ENCODE peak calls at places on chromosomes 16 and 17, in six cellular contexts. C is nephron progenitor cell, F is mucosa of descending colon, Y is A549, J is stomach, L is AG04450. T is an unnamed sample.

GRCh38 chr17:63702223-63702577 is 2.3 kb upstream of the LIMD2 start:
- DNase-seq in C (no peak), F (peak), Y (no peak), J (peak), L (no peak), T (no peak)

GRCh38 chr17:51298508-51299371 is 38.4 kb downstream of the UTP18 start:
- DNase-seq in C (no peak), F (no peak), Y (peak), J (no peak), L (peak), T (no peak)

GRCh38 chr16:75379911-75380847 is 53.1 kb downstream of the CFDP1 start:
- DNase-seq in C (no peak), F (peak), Y (no peak), J (no peak), L (no peak), T (no peak)

GRCh38 chr17:64331946-64332493 is 58.6 kb downstream of the PECAM1 start:
- DNase-seq in C (no peak), F (no peak), Y (no peak), J (no peak), L (no peak), T (no peak)

GRCh38 chr17:50833396-50834125 is 1.8 kb upstream of the WFIKKN2 start:
- DNase-seq in C (no peak), F (no peak), Y (no peak), J (no peak), L (no peak), T (no peak)

GRCh38 chr16:86387461-86388440 is 122.6 kb upstream of the FOXF1 start:
- DNase-seq in C (no peak), F (no peak), Y (peak), J (no peak), L (peak), T (no peak)

GRCh38 chr17:37592291-37592690 is 16.9 kb downstream of the SYNRG start:
- DNase-seq in C (no peak), F (no peak), Y (no peak), J (no peak), L (no peak), T (no peak)

GRCh38 chr16:29779474-29779873 is 1.4 kb downstream of the ZG16 start:
- DNase-seq in C (no peak), F (no peak), Y (no peak), J (no peak), L (no peak), T (no peak)

GRCh38 chr16:200388-200787 is 20.1 kb downstream of the HBQ1 start:
- DNase-seq in C (no peak), F (no peak), Y (no peak), J (no peak), L (no peak), T (no peak)

GRCh38 chr17:43409131-43409530 is 10.3 kb downstream of the ARL4D start:
- DNase-seq in C (no peak), F (no peak), Y (no peak), J (no peak), L (no peak), T (no peak)

GRCh38 chr17:54899721-54900456 is 763 bp upstream of the TOM1L1 start:
- DNase-seq in C (peak), F (peak), Y (no peak), J (no peak), L (no peak), T (no peak)

GRCh38 chr16:47753620-47754019 is 292.5 kb downstream of the PHKB start:
- DNase-seq in C (no peak), F (no peak), Y (no peak), J (no peak), L (no peak), T (no peak)

GRCh38 chr16:76278976-76279375 is 1.8 kb downstream of the CNTNAP4 start:
- DNase-seq in C (no peak), F (no peak), Y (no peak), J (no peak), L (no peak), T (no peak)

GRCh38 chr17:43314582-43314981 is 80.8 kb upstream of the RNU2-1 start:
- DNase-seq in C (no peak), F (no peak), Y (no peak), J (no peak), L (no peak), T (no peak)

GRCh38 chr16:68229431-68230175 is 6.3 kb downstream of the ESRP2 start:
- DNase-seq in C (peak), F (peak), Y (peak), J (peak), L (peak), T (peak)

GRCh38 chr16:264440-264951 is 11.2 kb downstream of the RGS11 start:
- DNase-seq in C (no peak), F (no peak), Y (no peak), J (no peak), L (no peak), T (no peak)

GRCh38 chr17:47742319-47743181 is 9.5 kb downstream of the TBX21 start:
- DNase-seq in C (peak), F (no peak), Y (no peak), J (no peak), L (no peak), T (peak)

GRCh38 chr16:53726625-53727024 is 22.7 kb downstream of the FTO start:
- DNase-seq in C (peak), F (no peak), Y (no peak), J (no peak), L (no peak), T (no peak)

GRCh38 chr16:72837846-72838661 is 209.9 kb downstream of the ZFHX3 start:
- DNase-seq in C (no peak), F (no peak), Y (no peak), J (no peak), L (no peak), T (no peak)
- TF ChIP-seq CTCF in C (no peak), F (no peak), Y (no peak), J (no peak), L (peak), T (no peak)

GRCh38 chr17:7329360-7330098 is 394 bp upstream of the NEURL4 start:
- DNase-seq in C (peak), F (peak), Y (peak), J (peak), L (peak), T (peak)
- TF ChIP-seq CTCF in C (no peak), F (no peak), Y (no peak), J (no peak), L (no peak), T (peak)

GRCh38 chr17:74408262-74408661 is 23.6 kb upstream of the GPRC5C start:
- DNase-seq in C (no peak), F (no peak), Y (peak), J (peak), L (no peak), T (no peak)
- TF ChIP-seq CTCF in C (no peak), F (no peak), Y (peak), J (no peak), L (no peak), T (no peak)

DNA sequence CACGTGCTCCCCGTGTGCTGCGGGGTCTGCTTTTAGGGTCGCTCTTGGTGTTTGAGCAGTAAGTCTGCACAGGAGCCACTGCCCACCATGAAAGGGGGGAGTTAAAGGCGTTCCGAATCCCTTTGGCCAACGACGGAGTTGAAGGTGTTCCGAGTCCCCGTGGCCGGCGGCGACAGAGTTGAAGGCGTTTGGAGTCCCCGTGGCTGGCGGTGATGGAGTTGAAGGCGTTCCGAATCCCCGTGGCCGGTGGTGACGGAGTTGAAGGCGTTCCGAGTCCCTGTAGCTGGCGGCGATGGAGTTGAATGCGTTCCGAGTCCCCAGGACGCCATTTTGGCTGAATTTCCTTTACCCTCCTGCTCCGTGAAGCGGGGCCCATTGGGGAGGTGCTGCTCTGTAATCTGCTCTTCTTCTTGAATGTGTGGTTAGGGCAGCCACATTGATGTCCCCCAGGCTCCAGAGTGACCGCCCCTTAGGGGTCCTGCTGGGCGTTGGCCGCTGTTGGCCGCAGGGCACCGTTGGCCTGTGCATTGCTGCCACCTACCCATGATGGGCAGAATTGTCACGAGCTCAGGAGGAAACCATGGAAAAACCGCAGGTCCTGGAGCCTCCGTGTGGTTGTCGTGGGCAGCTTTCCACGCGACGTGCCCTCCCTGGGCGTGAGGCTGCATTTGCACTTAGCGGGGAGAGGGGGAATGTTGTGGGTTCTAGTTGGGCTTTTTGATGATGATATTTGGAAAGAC is 73.7 kb upstream of the ZNF750 start:
- DNase-seq in C (no peak), F (no peak), Y (peak), J (peak), L (no peak), T (no peak)
- TF ChIP-seq CTCF in C (no peak), F (no peak), Y (peak), J (no peak), L (peak), T (peak)

GRCh38 chr17:74814453-74814852 is 38.3 kb upstream of the NAT9 start:
- DNase-seq in C (no peak), F (no peak), Y (no peak), J (no peak), L (no peak), T (no peak)
- TF ChIP-seq CTCF in C (no peak), F (no peak), Y (no peak), J (no peak), L (no peak), T (no peak)